ENCODE peak calls at places on chromosomes 6 and 20, in five cellular contexts. One of them, this sample, is unnamed.

GRCh38 chr6:25175656-25176055 is 103.5 kb upstream of the CARMIL1 start:
- DNase-seq in GM06990: no peak
- DNase-seq in fibroblast of mammary gland: no peak
- DNase-seq in tibial artery: no peak
- DNase-seq in glutamatergic neuron: no peak
- DNase-seq in this sample: no peak

GRCh38 chr6:103367212-103367611 is 1492.5 kb downstream of the HACE1 start:
- DNase-seq in GM06990: no peak
- DNase-seq in fibroblast of mammary gland: no peak
- DNase-seq in tibial artery: no peak
- DNase-seq in glutamatergic neuron: no peak
- DNase-seq in this sample: no peak

GRCh38 chr6:154432533-154433476 is 76.2 kb upstream of the IPCEF1 start:
- DNase-seq in GM06990: no peak
- DNase-seq in fibroblast of mammary gland: peak; percentile 4
- DNase-seq in tibial artery: no peak
- DNase-seq in glutamatergic neuron: no peak
- DNase-seq in this sample: no peak

GRCh38 chr20:49377326-49377725 is 99.5 kb upstream of the ZNFX1 start:
- DNase-seq in GM06990: no peak
- DNase-seq in fibroblast of mammary gland: no peak
- DNase-seq in tibial artery: no peak
- DNase-seq in glutamatergic neuron: no peak
- DNase-seq in this sample: no peak

GRCh38 chr6:109687271-109687721 is 3.7 kb downstream of the AK9 start:
- DNase-seq in GM06990: no peak
- DNase-seq in fibroblast of mammary gland: peak; percentile 99
- DNase-seq in tibial artery: peak; percentile 25
- DNase-seq in glutamatergic neuron: no peak
- DNase-seq in this sample: no peak

GRCh38 chr6:90233994-90234393 is 62.6 kb downstream of the BACH2 start:
- DNase-seq in GM06990: no peak
- DNase-seq in fibroblast of mammary gland: no peak
- DNase-seq in tibial artery: no peak
- DNase-seq in glutamatergic neuron: no peak
- DNase-seq in this sample: no peak

GRCh38 chr6:7975764-7976146 is 65.2 kb upstream of the TXNDC5 start:
- DNase-seq in GM06990: no peak
- DNase-seq in fibroblast of mammary gland: peak; percentile 8
- DNase-seq in tibial artery: peak; percentile 22
- DNase-seq in glutamatergic neuron: no peak
- DNase-seq in this sample: no peak

GRCh38 chr6:166365221-166365620 is 17.5 kb downstream of the MPC1 start:
- DNase-seq in GM06990: no peak
- DNase-seq in fibroblast of mammary gland: peak; percentile 53
- DNase-seq in tibial artery: no peak
- DNase-seq in glutamatergic neuron: no peak
- DNase-seq in this sample: no peak

GRCh38 chr6:121771937-121772717 is 336.7 kb downstream of the GJA1 start:
- DNase-seq in GM06990: no peak
- DNase-seq in fibroblast of mammary gland: no peak
- DNase-seq in tibial artery: no peak
- DNase-seq in glutamatergic neuron: no peak
- DNase-seq in this sample: peak; percentile 30

GRCh38 chr6:158536084-158536890 is 23.6 kb upstream of the TMEM181 start:
- DNase-seq in GM06990: peak; percentile 76
- DNase-seq in fibroblast of mammary gland: peak; percentile 77
- DNase-seq in tibial artery: peak; percentile 32
- DNase-seq in glutamatergic neuron: peak; percentile 78
- DNase-seq in this sample: peak; percentile 86

GRCh38 chr6:165850434-165851019 is 187.5 kb upstream of the PDE10A start:
- DNase-seq in GM06990: peak; percentile 20
- DNase-seq in fibroblast of mammary gland: peak; percentile 54
- DNase-seq in tibial artery: peak; percentile 53
- DNase-seq in glutamatergic neuron: peak; percentile 87
- DNase-seq in this sample: peak; percentile 79

GRCh38 chr20:25706793-25707192 is 10.1 kb upstream of the ZNF337 start:
- DNase-seq in GM06990: no peak
- DNase-seq in fibroblast of mammary gland: no peak
- DNase-seq in tibial artery: no peak
- DNase-seq in glutamatergic neuron: no peak
- DNase-seq in this sample: no peak

GRCh38 chr6:83872386-83873118 is 13.1 kb downstream of the CYB5R4 start:
- DNase-seq in GM06990: no peak
- DNase-seq in fibroblast of mammary gland: no peak
- DNase-seq in tibial artery: no peak
- DNase-seq in glutamatergic neuron: no peak
- DNase-seq in this sample: no peak

GRCh38 chr6:63730311-63730710 is 94.7 kb downstream of the PHF3 start:
- DNase-seq in GM06990: no peak
- DNase-seq in fibroblast of mammary gland: peak; percentile 61
- DNase-seq in tibial artery: no peak
- DNase-seq in glutamatergic neuron: no peak
- DNase-seq in this sample: no peak

GRCh38 chr6:131368077-131368911 is 204.7 kb upstream of the ARG1 start:
- DNase-seq in GM06990: peak; percentile 66
- DNase-seq in fibroblast of mammary gland: peak; percentile 47
- DNase-seq in tibial artery: peak; percentile 61
- DNase-seq in glutamatergic neuron: no peak
- DNase-seq in this sample: peak; percentile 33

GRCh38 chr20:44070139-44070900 is 116.7 kb downstream of the JPH2 start:
- DNase-seq in GM06990: no peak
- DNase-seq in fibroblast of mammary gland: no peak
- DNase-seq in tibial artery: peak; percentile 2
- DNase-seq in glutamatergic neuron: no peak
- DNase-seq in this sample: peak; percentile 17

GRCh38 chr6:16205377-16206144 is 32.8 kb upstream of the GMPR start:
- DNase-seq in GM06990: peak; percentile 81
- DNase-seq in fibroblast of mammary gland: peak; percentile 96
- DNase-seq in tibial artery: no peak
- DNase-seq in glutamatergic neuron: peak; percentile 32
- DNase-seq in this sample: peak; percentile 64

GRCh38 chr6:38493929-38494547 is 145.7 kb downstream of the BTBD9 start:
- DNase-seq in GM06990: peak; percentile 40
- DNase-seq in fibroblast of mammary gland: peak; percentile 76
- DNase-seq in tibial artery: peak; percentile 85
- DNase-seq in glutamatergic neuron: peak; percentile 81
- DNase-seq in this sample: peak; percentile 30

GRCh38 chr20:10716855-10717254 is 43.1 kb upstream of the JAG1 start:
- DNase-seq in GM06990: no peak
- DNase-seq in fibroblast of mammary gland: peak; percentile 41
- DNase-seq in tibial artery: no peak
- DNase-seq in glutamatergic neuron: no peak
- DNase-seq in this sample: no peak

GRCh38 chr6:44511126-44511525 is 123.6 kb downstream of the CDC5L start:
- DNase-seq in GM06990: no peak
- DNase-seq in fibroblast of mammary gland: no peak
- DNase-seq in tibial artery: no peak
- DNase-seq in glutamatergic neuron: no peak
- DNase-seq in this sample: no peak

DNA sequence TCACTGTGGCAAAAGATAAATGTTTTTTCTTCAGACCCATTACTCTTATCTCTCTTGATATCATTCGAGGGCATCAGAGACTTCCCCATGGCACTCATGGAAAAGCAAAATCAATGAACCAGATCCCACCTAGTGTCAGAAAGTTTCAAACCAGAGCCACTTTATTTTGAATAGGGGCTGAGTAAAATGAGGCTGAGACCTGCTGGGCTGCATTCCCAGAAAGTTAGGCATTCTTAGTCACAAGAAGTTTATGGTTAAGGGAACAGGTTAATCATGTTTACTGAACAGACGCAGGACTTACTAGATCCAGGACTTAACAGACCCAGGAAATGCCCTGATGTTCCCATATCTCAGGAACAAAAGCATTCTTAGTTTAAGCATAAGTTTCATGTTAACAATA is 369.9 kb downstream of the BTBD3 start:
- DNase-seq in GM06990: no peak
- DNase-seq in fibroblast of mammary gland: no peak
- DNase-seq in tibial artery: no peak
- DNase-seq in glutamatergic neuron: no peak
- DNase-seq in this sample: no peak
- TF ChIP-seq CTCF in GM06990: no peak
- TF ChIP-seq CTCF in fibroblast of mammary gland: no peak
- TF ChIP-seq CTCF in tibial artery: no peak
- TF ChIP-seq CTCF in glutamatergic neuron: no peak
- TF ChIP-seq CTCF in this sample: no peak

GRCh38 chr20:39777610-39778009 is 815.5 kb downstream of the DHX35 start:
- DNase-seq in GM06990: no peak
- DNase-seq in fibroblast of mammary gland: no peak
- DNase-seq in tibial artery: no peak
- DNase-seq in glutamatergic neuron: no peak
- DNase-seq in this sample: no peak

GRCh38 chr20:39778431-39778830 is 816.3 kb downstream of the DHX35 start:
- DNase-seq in GM06990: no peak
- DNase-seq in fibroblast of mammary gland: no peak
- DNase-seq in tibial artery: no peak
- DNase-seq in glutamatergic neuron: no peak
- DNase-seq in this sample: no peak

GRCh38 chr20:39775110-39775509 is 813.0 kb downstream of the DHX35 start:
- DNase-seq in GM06990: no peak
- DNase-seq in fibroblast of mammary gland: peak; percentile 98
- DNase-seq in tibial artery: peak; percentile 89
- DNase-seq in glutamatergic neuron: no peak
- DNase-seq in this sample: no peak

GRCh38 chr20:39773380-39774000 is 811.3 kb downstream of the DHX35 start:
- DNase-seq in GM06990: no peak
- DNase-seq in fibroblast of mammary gland: peak; percentile 54
- DNase-seq in tibial artery: no peak
- DNase-seq in glutamatergic neuron: no peak
- DNase-seq in this sample: no peak

GRCh38 chr20:39778847-39779641 is 816.9 kb downstream of the DHX35 start:
- DNase-seq in GM06990: no peak
- DNase-seq in fibroblast of mammary gland: peak; percentile 14
- DNase-seq in tibial artery: no peak
- DNase-seq in glutamatergic neuron: no peak
- DNase-seq in this sample: no peak
- TF ChIP-seq CTCF in GM06990: no peak
- TF ChIP-seq CTCF in fibroblast of mammary gland: peak; percentile 14
- TF ChIP-seq CTCF in tibial artery: no peak
- TF ChIP-seq CTCF in glutamatergic neuron: no peak
- TF ChIP-seq CTCF in this sample: no peak

DNA sequence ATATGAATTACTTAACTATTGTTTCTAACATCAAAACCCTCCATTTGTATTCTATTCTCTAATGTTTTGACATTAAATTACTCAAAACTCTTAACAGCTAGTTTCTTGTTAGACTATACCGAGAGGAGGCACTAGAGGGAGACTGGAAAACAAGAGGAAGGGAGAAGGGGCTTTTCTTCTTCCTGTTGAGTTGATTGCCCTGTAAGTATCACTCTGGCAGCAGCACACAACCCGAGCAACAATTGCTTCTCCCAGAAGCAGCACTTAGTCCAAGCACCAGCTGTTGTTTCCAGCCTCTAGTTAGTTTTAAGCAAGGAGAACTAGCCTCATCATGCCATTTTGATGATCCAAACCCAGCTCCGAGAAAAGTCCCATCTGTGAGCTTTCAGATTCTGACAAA is 603.8 kb downstream of the PRKN start:
- DNase-seq in GM06990: no peak
- DNase-seq in fibroblast of mammary gland: peak; percentile 30
- DNase-seq in tibial artery: no peak
- DNase-seq in glutamatergic neuron: no peak
- DNase-seq in this sample: no peak
- TF ChIP-seq CTCF in GM06990: no peak
- TF ChIP-seq CTCF in fibroblast of mammary gland: peak; percentile 46
- TF ChIP-seq CTCF in tibial artery: no peak
- TF ChIP-seq CTCF in glutamatergic neuron: peak; percentile 33
- TF ChIP-seq CTCF in this sample: no peak

GRCh38 chr20:14922503-14923267 is 585.3 kb upstream of the FLRT3 start:
- DNase-seq in GM06990: no peak
- DNase-seq in fibroblast of mammary gland: no peak
- DNase-seq in tibial artery: no peak
- DNase-seq in glutamatergic neuron: no peak
- DNase-seq in this sample: no peak
- TF ChIP-seq CTCF in GM06990: no peak
- TF ChIP-seq CTCF in fibroblast of mammary gland: no peak
- TF ChIP-seq CTCF in tibial artery: no peak
- TF ChIP-seq CTCF in glutamatergic neuron: no peak
- TF ChIP-seq CTCF in this sample: no peak

GRCh38 chr6:33994198-33995045 is 151.5 kb downstream of the GRM4 start:
- DNase-seq in GM06990: no peak
- DNase-seq in fibroblast of mammary gland: no peak
- DNase-seq in tibial artery: no peak
- DNase-seq in glutamatergic neuron: no peak
- DNase-seq in this sample: no peak

GRCh38 chr6:33993653-33994052 is 152.2 kb downstream of the GRM4 start:
- DNase-seq in GM06990: no peak
- DNase-seq in fibroblast of mammary gland: no peak
- DNase-seq in tibial artery: no peak
- DNase-seq in glutamatergic neuron: peak; percentile 3
- DNase-seq in this sample: no peak

GRCh38 chr6:33992191-33992590 is 153.7 kb downstream of the GRM4 start:
- DNase-seq in GM06990: no peak
- DNase-seq in fibroblast of mammary gland: no peak
- DNase-seq in tibial artery: no peak
- DNase-seq in glutamatergic neuron: no peak
- DNase-seq in this sample: no peak

GRCh38 chr6:33991610-33992009 is 154.3 kb downstream of the GRM4 start:
- DNase-seq in GM06990: no peak
- DNase-seq in fibroblast of mammary gland: no peak
- DNase-seq in tibial artery: no peak
- DNase-seq in glutamatergic neuron: no peak
- DNase-seq in this sample: no peak

GRCh38 chr6:33993091-33993490 is 152.8 kb downstream of the GRM4 start:
- DNase-seq in GM06990: no peak
- DNase-seq in fibroblast of mammary gland: no peak
- DNase-seq in tibial artery: no peak
- DNase-seq in glutamatergic neuron: peak; percentile 6
- DNase-seq in this sample: no peak
- TF ChIP-seq CTCF in GM06990: no peak
- TF ChIP-seq CTCF in fibroblast of mammary gland: no peak
- TF ChIP-seq CTCF in tibial artery: no peak
- TF ChIP-seq CTCF in glutamatergic neuron: no peak
- TF ChIP-seq CTCF in this sample: no peak

This sample was measured in GM10248.